ENCODE peak calls at places on chromosomes 12 and 14, in nine cellular contexts. One of them, this sample, is unnamed.

GRCh38 chr12:12182926-12183325 is 83.9 kb downstream of the LRP6 start:
- DNase-seq in cardiac muscle cell: peak; percentile 54
- DNase-seq in OCI-LY7: no peak
- DNase-seq in hepatocyte: no peak
- DNase-seq in gastrocnemius medialis: no peak
- DNase-seq in ovary: peak; percentile 26
- DNase-seq in psoas muscle: no peak
- DNase-seq in heart right ventricle: no peak
- DNase-seq in fibroblast of lung: peak; percentile 93
- DNase-seq in this sample: no peak

GRCh38 chr14:98931911-98932310 is 340.1 kb downstream of the BCL11B start:
- DNase-seq in hepatocyte: no peak
- DNase-seq in ovary: no peak
- DNase-seq in gastrocnemius medialis: no peak
- DNase-seq in cardiac muscle cell: no peak
- DNase-seq in psoas muscle: no peak
- DNase-seq in fibroblast of lung: no peak
- DNase-seq in OCI-LY7: no peak
- DNase-seq in heart right ventricle: no peak
- DNase-seq in this sample: no peak

GRCh38 chr12:47902131-47902639 is 2.6 kb downstream of the VDR start:
- DNase-seq in heart right ventricle: no peak
- DNase-seq in ovary: no peak
- DNase-seq in psoas muscle: no peak
- DNase-seq in fibroblast of lung: no peak
- DNase-seq in gastrocnemius medialis: no peak
- DNase-seq in OCI-LY7: no peak
- DNase-seq in hepatocyte: no peak
- DNase-seq in cardiac muscle cell: no peak
- DNase-seq in this sample: no peak

GRCh38 chr12:118983147-118983824 is 1.9 kb downstream of the SRRM4 start:
- DNase-seq in OCI-LY7: no peak
- DNase-seq in fibroblast of lung: no peak
- DNase-seq in psoas muscle: no peak
- DNase-seq in hepatocyte: no peak
- DNase-seq in cardiac muscle cell: no peak
- DNase-seq in gastrocnemius medialis: no peak
- DNase-seq in heart right ventricle: no peak
- DNase-seq in ovary: no peak
- DNase-seq in this sample: no peak

GRCh38 chr14:55074662-55075061 is 23.2 kb downstream of the MAPK1IP1L start:
- DNase-seq in gastrocnemius medialis: no peak
- DNase-seq in ovary: no peak
- DNase-seq in OCI-LY7: peak; percentile 43
- DNase-seq in fibroblast of lung: peak; percentile 63
- DNase-seq in hepatocyte: no peak
- DNase-seq in heart right ventricle: no peak
- DNase-seq in cardiac muscle cell: no peak
- DNase-seq in psoas muscle: no peak
- DNase-seq in this sample: no peak

GRCh38 chr12:47862881-47863280 is 41.9 kb downstream of the VDR start:
- DNase-seq in psoas muscle: no peak
- DNase-seq in heart right ventricle: no peak
- DNase-seq in fibroblast of lung: no peak
- DNase-seq in ovary: no peak
- DNase-seq in OCI-LY7: no peak
- DNase-seq in cardiac muscle cell: no peak
- DNase-seq in gastrocnemius medialis: no peak
- DNase-seq in hepatocyte: no peak
- DNase-seq in this sample: no peak

GRCh38 chr12:52442600-52443061 is 8.5 kb upstream of the KRT75 start:
- DNase-seq in gastrocnemius medialis: no peak
- DNase-seq in fibroblast of lung: peak; percentile 96
- DNase-seq in ovary: no peak
- DNase-seq in cardiac muscle cell: peak; percentile 97
- DNase-seq in hepatocyte: peak; percentile 73
- DNase-seq in OCI-LY7: no peak
- DNase-seq in psoas muscle: no peak
- DNase-seq in heart right ventricle: no peak
- DNase-seq in this sample: no peak

GRCh38 chr14:20002319-20002718 is 356 bp downstream of the OR4Q2 start:
- DNase-seq in heart right ventricle: no peak
- DNase-seq in psoas muscle: no peak
- DNase-seq in hepatocyte: no peak
- DNase-seq in gastrocnemius medialis: no peak
- DNase-seq in ovary: no peak
- DNase-seq in cardiac muscle cell: no peak
- DNase-seq in OCI-LY7: no peak
- DNase-seq in fibroblast of lung: no peak
- DNase-seq in this sample: no peak

GRCh38 chr14:92531151-92531873 is 17.7 kb downstream of the RIN3 start:
- DNase-seq in heart right ventricle: no peak
- DNase-seq in hepatocyte: no peak
- DNase-seq in OCI-LY7: no peak
- DNase-seq in cardiac muscle cell: no peak
- DNase-seq in psoas muscle: peak; percentile 20
- DNase-seq in fibroblast of lung: no peak
- DNase-seq in ovary: no peak
- DNase-seq in gastrocnemius medialis: no peak
- DNase-seq in this sample: no peak

GRCh38 chr12:119249441-119249840 is 70.7 kb downstream of the HSPB8 start:
- DNase-seq in heart right ventricle: no peak
- DNase-seq in ovary: no peak
- DNase-seq in hepatocyte: no peak
- DNase-seq in psoas muscle: no peak
- DNase-seq in gastrocnemius medialis: no peak
- DNase-seq in cardiac muscle cell: no peak
- DNase-seq in fibroblast of lung: no peak
- DNase-seq in OCI-LY7: no peak
- DNase-seq in this sample: no peak

GRCh38 chr12:49909826-49910225 is 6.1 kb upstream of the FAIM2 start:
- DNase-seq in OCI-LY7: no peak
- DNase-seq in cardiac muscle cell: peak; percentile 68
- DNase-seq in ovary: no peak
- DNase-seq in hepatocyte: peak; percentile 39
- DNase-seq in psoas muscle: no peak
- DNase-seq in gastrocnemius medialis: no peak
- DNase-seq in heart right ventricle: no peak
- DNase-seq in fibroblast of lung: peak; percentile 86
- DNase-seq in this sample: no peak

GRCh38 chr12:114678718-114679117 is 5.3 kb downstream of the TBX3 start:
- DNase-seq in OCI-LY7: no peak
- DNase-seq in hepatocyte: no peak
- DNase-seq in ovary: no peak
- DNase-seq in cardiac muscle cell: no peak
- DNase-seq in heart right ventricle: no peak
- DNase-seq in psoas muscle: no peak
- DNase-seq in gastrocnemius medialis: no peak
- DNase-seq in fibroblast of lung: no peak
- DNase-seq in this sample: no peak
- H3K4me3 ChIP-seq in OCI-LY7: no peak overlapping the region
- H3K4me3 ChIP-seq in hepatocyte: peak overlapping the region; percentile 90
- H3K4me3 ChIP-seq in ovary: peak overlapping the region; percentile 49
- H3K4me3 ChIP-seq in cardiac muscle cell: peak overlapping the region; percentile 73
- H3K4me3 ChIP-seq in heart right ventricle: peak overlapping the region; percentile 88
- H3K4me3 ChIP-seq in psoas muscle: peak overlapping the region; percentile 78
- H3K4me3 ChIP-seq in gastrocnemius medialis: no peak overlapping the region
- H3K4me3 ChIP-seq in fibroblast of lung: peak overlapping the region; percentile 90
- H3K4me3 ChIP-seq in this sample: no peak overlapping the region

GRCh38 chr14:35543006-35543405 is 9.0 kb downstream of the INSM2 start:
- DNase-seq in OCI-LY7: no peak
- DNase-seq in gastrocnemius medialis: no peak
- DNase-seq in fibroblast of lung: no peak
- DNase-seq in hepatocyte: no peak
- DNase-seq in cardiac muscle cell: no peak
- DNase-seq in psoas muscle: no peak
- DNase-seq in heart right ventricle: no peak
- DNase-seq in ovary: no peak
- DNase-seq in this sample: no peak
- H3K27ac ChIP-seq in OCI-LY7: no peak overlapping the region
- H3K27ac ChIP-seq in gastrocnemius medialis: no peak overlapping the region
- H3K27ac ChIP-seq in fibroblast of lung: no peak overlapping the region
- H3K27ac ChIP-seq in hepatocyte: no peak overlapping the region
- H3K27ac ChIP-seq in cardiac muscle cell: no peak overlapping the region
- H3K27ac ChIP-seq in psoas muscle: no peak overlapping the region
- H3K27ac ChIP-seq in heart right ventricle: no peak overlapping the region
- H3K27ac ChIP-seq in ovary: no peak overlapping the region
- H3K27ac ChIP-seq in this sample: no peak overlapping the region

GRCh38 chr14:104929268-104930230 is 4.9 kb downstream of the PLD4 start:
- DNase-seq in psoas muscle: no peak
- DNase-seq in ovary: no peak
- DNase-seq in fibroblast of lung: no peak
- DNase-seq in cardiac muscle cell: no peak
- DNase-seq in hepatocyte: no peak
- DNase-seq in OCI-LY7: no peak
- DNase-seq in heart right ventricle: no peak
- DNase-seq in gastrocnemius medialis: no peak
- DNase-seq in this sample: no peak
- TF ChIP-seq CTCF in psoas muscle: no peak
- TF ChIP-seq CTCF in ovary: no peak
- TF ChIP-seq CTCF in fibroblast of lung: no peak
- TF ChIP-seq CTCF in cardiac muscle cell: no peak
- TF ChIP-seq CTCF in hepatocyte: no peak
- TF ChIP-seq CTCF in OCI-LY7: no peak
- TF ChIP-seq CTCF in heart right ventricle: no peak
- TF ChIP-seq CTCF in gastrocnemius medialis: no peak
- TF ChIP-seq CTCF in this sample: no peak

GRCh38 chr14:59460378-59460777 is 4.8 kb downstream of the GPR135 start:
- DNase-seq in OCI-LY7: no peak
- DNase-seq in gastrocnemius medialis: no peak
- DNase-seq in psoas muscle: no peak
- DNase-seq in heart right ventricle: no peak
- DNase-seq in hepatocyte: no peak
- DNase-seq in ovary: no peak
- DNase-seq in cardiac muscle cell: no peak
- DNase-seq in fibroblast of lung: no peak
- DNase-seq in this sample: no peak

GRCh38 chr14:59461891-59462290 is 3.3 kb downstream of the GPR135 start:
- DNase-seq in hepatocyte: no peak
- DNase-seq in heart right ventricle: no peak
- DNase-seq in ovary: no peak
- DNase-seq in psoas muscle: no peak
- DNase-seq in OCI-LY7: no peak
- DNase-seq in cardiac muscle cell: no peak
- DNase-seq in gastrocnemius medialis: no peak
- DNase-seq in fibroblast of lung: no peak
- DNase-seq in this sample: no peak

GRCh38 chr14:59464651-59465569 is at the start of gene GPR135:
- DNase-seq in heart right ventricle: peak; percentile 56
- DNase-seq in psoas muscle: peak; percentile 77
- DNase-seq in fibroblast of lung: peak; percentile 80
- DNase-seq in OCI-LY7: peak; percentile 50
- DNase-seq in ovary: peak; percentile 75
- DNase-seq in cardiac muscle cell: peak; percentile 65
- DNase-seq in gastrocnemius medialis: peak; percentile 36
- DNase-seq in hepatocyte: peak; percentile 81
- DNase-seq in this sample: peak; percentile 57

GRCh38 chr14:59465570-59466150 is 480 bp upstream of the GPR135 start:
- DNase-seq in psoas muscle: no peak
- DNase-seq in ovary: no peak
- DNase-seq in gastrocnemius medialis: no peak
- DNase-seq in heart right ventricle: no peak
- DNase-seq in hepatocyte: no peak
- DNase-seq in fibroblast of lung: no peak
- DNase-seq in OCI-LY7: no peak
- DNase-seq in cardiac muscle cell: no peak
- DNase-seq in this sample: no peak

GRCh38 chr14:59463773-59464650 is 1.2 kb downstream of the GPR135 start:
- DNase-seq in heart right ventricle: no peak
- DNase-seq in psoas muscle: no peak
- DNase-seq in gastrocnemius medialis: no peak
- DNase-seq in cardiac muscle cell: peak; percentile 60
- DNase-seq in OCI-LY7: no peak
- DNase-seq in ovary: no peak
- DNase-seq in fibroblast of lung: peak; percentile 52
- DNase-seq in hepatocyte: peak; percentile 50
- DNase-seq in this sample: no peak
- H3K4me3 ChIP-seq in heart right ventricle: peak overlapping the region; percentile 70
- H3K4me3 ChIP-seq in psoas muscle: peak overlapping the region; percentile 80
- H3K4me3 ChIP-seq in gastrocnemius medialis: peak overlapping the region; percentile 63
- H3K4me3 ChIP-seq in cardiac muscle cell: peak overlapping the region; percentile 53
- H3K4me3 ChIP-seq in OCI-LY7: peak overlapping the region; percentile 66
- H3K4me3 ChIP-seq in ovary: peak overlapping the region; percentile 61
- H3K4me3 ChIP-seq in fibroblast of lung: peak overlapping the region; percentile 26
- H3K4me3 ChIP-seq in hepatocyte: peak overlapping the region; percentile 60
- H3K4me3 ChIP-seq in this sample: peak overlapping the region; percentile 68

GRCh38 chr12:2332947-2333346 is 280.2 kb downstream of the CACNA1C start:
- DNase-seq in hepatocyte: peak; percentile 42
- DNase-seq in gastrocnemius medialis: no peak
- DNase-seq in OCI-LY7: no peak
- DNase-seq in heart right ventricle: peak; percentile 41
- DNase-seq in fibroblast of lung: peak; percentile 63
- DNase-seq in cardiac muscle cell: peak; percentile 56
- DNase-seq in ovary: no peak
- DNase-seq in psoas muscle: no peak
- DNase-seq in this sample: no peak

GRCh38 chr12:2335109-2335508 is 282.3 kb downstream of the CACNA1C start:
- DNase-seq in ovary: no peak
- DNase-seq in gastrocnemius medialis: no peak
- DNase-seq in hepatocyte: no peak
- DNase-seq in heart right ventricle: no peak
- DNase-seq in psoas muscle: no peak
- DNase-seq in OCI-LY7: no peak
- DNase-seq in fibroblast of lung: peak; percentile 25
- DNase-seq in cardiac muscle cell: no peak
- DNase-seq in this sample: peak; percentile 90

GRCh38 chr12:2334291-2335088 is 281.7 kb downstream of the CACNA1C start:
- DNase-seq in psoas muscle: no peak
- DNase-seq in cardiac muscle cell: no peak
- DNase-seq in ovary: no peak
- DNase-seq in heart right ventricle: no peak
- DNase-seq in fibroblast of lung: no peak
- DNase-seq in OCI-LY7: no peak
- DNase-seq in hepatocyte: no peak
- DNase-seq in gastrocnemius medialis: no peak
- DNase-seq in this sample: peak; percentile 80

GRCh38 chr12:2332266-2332665 is 279.5 kb downstream of the CACNA1C start:
- DNase-seq in cardiac muscle cell: peak; percentile 50
- DNase-seq in heart right ventricle: no peak
- DNase-seq in fibroblast of lung: peak; percentile 71
- DNase-seq in OCI-LY7: no peak
- DNase-seq in hepatocyte: no peak
- DNase-seq in ovary: no peak
- DNase-seq in gastrocnemius medialis: no peak
- DNase-seq in psoas muscle: no peak
- DNase-seq in this sample: no peak

DNA sequence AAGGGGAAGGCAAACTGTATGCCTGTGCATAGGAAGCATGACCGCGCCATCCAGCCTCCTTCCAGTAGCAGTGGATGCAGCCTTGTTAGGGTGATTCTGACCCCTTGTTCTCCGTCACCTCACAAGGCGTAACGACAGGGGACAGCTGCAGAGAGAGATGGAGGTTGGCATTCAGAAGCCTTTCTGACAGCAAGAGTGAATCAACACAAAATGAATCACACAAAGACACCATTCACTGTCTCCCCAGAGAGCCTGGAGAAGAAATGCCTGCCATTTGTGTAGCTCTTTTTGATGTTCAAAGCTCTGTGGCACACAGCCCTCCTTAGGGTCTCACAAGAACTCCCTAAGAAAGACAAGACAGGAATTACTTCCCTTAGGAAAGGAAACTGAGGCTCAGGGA is 280.7 kb downstream of the CACNA1C start:
- DNase-seq in ovary: no peak
- DNase-seq in gastrocnemius medialis: no peak
- DNase-seq in hepatocyte: no peak
- DNase-seq in OCI-LY7: no peak
- DNase-seq in heart right ventricle: no peak
- DNase-seq in psoas muscle: no peak
- DNase-seq in fibroblast of lung: no peak
- DNase-seq in cardiac muscle cell: no peak
- DNase-seq in this sample: no peak
- H3K27ac ChIP-seq in ovary: no peak overlapping the region
- H3K27ac ChIP-seq in gastrocnemius medialis: no peak overlapping the region
- H3K27ac ChIP-seq in hepatocyte: peak overlapping the region; percentile 27
- H3K27ac ChIP-seq in OCI-LY7: no peak overlapping the region
- H3K27ac ChIP-seq in heart right ventricle: peak overlapping the region; percentile 92
- H3K27ac ChIP-seq in psoas muscle: no peak overlapping the region
- H3K27ac ChIP-seq in fibroblast of lung: no peak overlapping the region
- H3K27ac ChIP-seq in cardiac muscle cell: no peak overlapping the region
- H3K27ac ChIP-seq in this sample: peak overlapping the region; percentile 77

This sample was measured in A673.